ENCODE peak calls at places on chromosomes 3 and 15, in nine cellular contexts. C, O, N, W, F, L, D, G and E are unnamed samples.

GRCh38 chr3:105274958-105275357 is 91.8 kb upstream of the ALCAM start:
- DNase-seq in W (peak), C (no peak), G (no peak), D (no peak), F (no peak), O (no peak), L (peak), N (no peak), E (no peak)

GRCh38 chr15:43776718-43777292 is at the start of gene ELL3:
- DNase-seq in C (peak), G (peak), N (peak), F (peak), L (peak), D (peak), O (peak), W (peak), E (peak)

GRCh38 chr15:68783226-68784054 is 37.3 kb downstream of the ANP32A start:
- DNase-seq in W (no peak), G (peak), O (peak), C (no peak), N (peak), L (peak), F (peak), D (no peak), E (peak)

GRCh38 chr3:95721938-95722337 is 1092.5 kb upstream of the EPHA6 start:
- DNase-seq in N (no peak), L (peak), G (no peak), O (no peak), C (no peak), F (no peak), D (no peak), W (no peak), E (no peak)

GRCh38 chr3:10774825-10775224 is 41.2 kb upstream of the SLC6A11 start:
- DNase-seq in D (no peak), L (no peak), W (no peak), F (no peak), O (no peak), N (no peak), G (no peak), C (no peak), E (no peak)

GRCh38 chr3:138114988-138115971 is at the start of gene DZIP1L:
- DNase-seq in D (peak), F (peak), G (peak), W (peak), L (peak), C (peak), N (peak), O (no peak), E (peak)

GRCh38 chr3:127673191-127674098 is 693 bp downstream of the ABTB1 start:
- DNase-seq in C (peak), D (peak), O (peak), F (peak), L (peak), G (peak), N (peak), W (peak), E (peak)

GRCh38 chr15:29784413-29784812 is 37.9 kb downstream of the TJP1 start:
- DNase-seq in G (no peak), W (no peak), F (no peak), N (no peak), C (no peak), O (no peak), D (no peak), L (peak), E (no peak)

GRCh38 chr3:63508305-63508704 is 144.2 kb upstream of the SNTN start:
- DNase-seq in G (no peak), D (no peak), F (no peak), W (no peak), N (no peak), O (no peak), L (peak), C (no peak), E (no peak)

GRCh38 chr15:65292938-65293518 is 2.8 kb upstream of the RNU5A-1 start:
- DNase-seq in L (no peak), N (no peak), G (no peak), D (no peak), W (no peak), O (no peak), C (no peak), F (no peak), E (no peak)

GRCh38 chr3:56928379-56929068 is 126.8 kb upstream of the ARHGEF3 start:
- DNase-seq in C (no peak), W (no peak), L (no peak), G (no peak), F (peak), O (no peak), N (no peak), D (no peak), E (peak)

GRCh38 chr3:43248194-43248593 is 38.1 kb upstream of the SNRK start:
- DNase-seq in N (no peak), W (no peak), O (no peak), L (no peak), G (no peak), F (no peak), D (no peak), C (no peak), E (no peak)

GRCh38 chr3:130662407-130663028 is 84.1 kb downstream of the PIK3R4 start:
- DNase-seq in D (no peak), L (no peak), O (no peak), N (no peak), G (no peak), C (no peak), F (no peak), W (no peak), E (no peak)

GRCh38 chr15:70528270-70528706 is 235.1 kb downstream of the UACA start:
- DNase-seq in L (no peak), F (peak), O (peak), G (peak), N (peak), C (no peak), D (no peak), W (no peak), E (peak)

GRCh38 chr3:13022348-13023250 is 50.6 kb downstream of the IQSEC1 start:
- DNase-seq in G (no peak), O (peak), F (no peak), C (no peak), N (peak), L (peak), W (peak), D (no peak), E (no peak)

GRCh38 chr15:95495033-95495541 is 835.4 kb upstream of the NR2F2 start:
- DNase-seq in D (peak), L (no peak), O (no peak), G (no peak), N (no peak), F (no peak), W (no peak), C (peak), E (no peak)

GRCh38 chr3:157311633-157312365 is 124.9 kb upstream of the PTX3 start:
- DNase-seq in W (peak), G (no peak), L (peak), C (no peak), O (no peak), F (no peak), N (no peak), D (no peak), E (no peak)

GRCh38 chr3:64956619-64957018 is 268.8 kb upstream of the ADAMTS9 start:
- DNase-seq in F (no peak), N (no peak), D (no peak), W (no peak), L (no peak), O (no peak), G (no peak), C (no peak), E (no peak)

GRCh38 chr3:94647131-94647530 is 584.3 kb downstream of the NSUN3 start:
- DNase-seq in F (no peak), O (no peak), L (peak), C (no peak), W (no peak), G (no peak), N (no peak), D (no peak), E (no peak)